ENCODE peak calls at places on chromosomes 16 and 17, in four cellular contexts. M is HL-60, C is GM12878, D is K562. Q is an unnamed sample.

GRCh38 chr17:57607553-57608120 is 137.5 kb downstream of the CCDC182 start:
- DNase-seq in C (no peak), D (no peak), M (no peak), Q (no peak)

GRCh38 chr17:72998343-72998742 is 94.1 kb downstream of the SLC39A11 start:
- DNase-seq in D (no peak), M (no peak), C (no peak), Q (no peak)

GRCh38 chr16:84548971-84549844 is 44.7 kb upstream of the MEAK7 start:
- DNase-seq in C (no peak), D (no peak), M (no peak), Q (no peak)

GRCh38 chr16:15605869-15606520 is 37.0 kb downstream of the MARF1 start:
- DNase-seq in C (no peak), D (no peak), M (no peak), Q (no peak)

GRCh38 chr17:1683489-1683888 is 1.2 kb downstream of the PRPF8 start:
- DNase-seq in D (no peak), M (no peak), C (no peak), Q (no peak)

GRCh38 chr17:6489016-6489550 is 44.8 kb downstream of the PIMREG start:
- DNase-seq in M (no peak), C (no peak), D (no peak), Q (no peak)

GRCh38 chr17:57549468-57549867 is 195.6 kb downstream of the CCDC182 start:
- DNase-seq in M (no peak), C (no peak), D (no peak), Q (no peak)

GRCh38 chr17:42281571-42282096 is 5.4 kb upstream of the STAT5B start:
- DNase-seq in M (no peak), D (no peak), C (no peak), Q (no peak)

GRCh38 chr17:68910256-68910705 is 44.9 kb downstream of the ABCA8 start:
- DNase-seq in D (no peak), M (no peak), C (no peak), Q (no peak)

GRCh38 chr16:16148755-16149154 is 74.5 kb downstream of the ABCC6 start:
- DNase-seq in D (no peak), M (no peak), C (no peak), Q (no peak)

GRCh38 chr17:63189082-63189481 is 223.0 kb downstream of the TANC2 start:
- DNase-seq in C (no peak), D (no peak), M (no peak), Q (no peak)

GRCh38 chr17:11598274-11599221 is at the start of gene DNAH9:
- DNase-seq in M (no peak), C (no peak), D (peak; percentile 89), Q (peak; percentile 5)

GRCh38 chr16:73047536-73048291 is at the start of gene ZFHX3:
- DNase-seq in M (peak; percentile 55), C (no peak), D (no peak), Q (peak; percentile 56)

GRCh38 chr17:8003594-8004181 is 1.3 kb downstream of the GUCY2D start:
- DNase-seq in C (no peak), D (no peak), M (no peak), Q (no peak)

GRCh38 chr16:2009302-2009711 is 314 bp downstream of the ZNF598 start:
- DNase-seq in C (no peak), M (no peak), D (peak; percentile 75), Q (no peak)

GRCh38 chr17:16504974-16505373 is 13.0 kb upstream of the LRRC75A start:
- DNase-seq in C (no peak), M (no peak), D (no peak), Q (no peak)

GRCh38 chr17:16507918-16508533 is 16.0 kb upstream of the LRRC75A start:
- DNase-seq in C (no peak), D (no peak), M (no peak), Q (no peak)

GRCh38 chr17:16511515-16511914 is 19.5 kb upstream of the LRRC75A start:
- DNase-seq in M (no peak), C (no peak), D (no peak), Q (no peak)

GRCh38 chr17:16512011-16512410 is 20.0 kb upstream of the LRRC75A start:
- DNase-seq in D (no peak), M (no peak), C (no peak), Q (no peak)

GRCh38 chr17:16506188-16506587 is 14.2 kb upstream of the LRRC75A start:
- DNase-seq in C (no peak), D (no peak), M (no peak), Q (no peak)
- TF ChIP-seq POLR2AphosphoS5 in C (no peak), D (no peak), M (no peak), Q (no peak)

DNA sequence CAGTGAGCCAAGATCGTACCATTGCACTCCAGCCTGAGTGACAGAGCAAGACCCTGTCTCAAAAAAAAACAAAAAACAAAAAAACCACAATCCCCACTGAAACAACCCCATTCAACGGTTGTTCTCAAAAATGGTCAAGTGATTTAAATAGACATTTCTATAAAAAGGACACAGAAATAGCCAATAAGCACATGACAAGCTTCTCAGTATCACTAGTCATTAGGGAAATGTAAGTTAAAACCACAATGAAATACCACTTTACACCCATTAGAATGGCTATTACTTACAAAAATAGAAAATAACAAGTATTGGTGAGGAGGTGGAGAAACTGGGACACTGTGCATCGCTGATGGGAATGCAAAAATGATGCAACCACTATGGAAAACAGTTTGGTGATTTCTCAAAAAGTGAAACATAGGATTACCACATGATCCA is 26.6 kb upstream of the MYLK3 start:
- DNase-seq in M (no peak), D (no peak), C (peak; percentile 60), Q (no peak)
- TF ChIP-seq SPI1 in M (no peak), D (no peak), C (no peak), Q (no peak)

GRCh38 chr17:44326867-44327444 is 2.3 kb upstream of the SLC25A39 start:
- DNase-seq in D (peak; percentile 90), C (peak; percentile 79), M (peak; percentile 91), Q (peak; percentile 91)
- TF ChIP-seq POLR2AphosphoS5 in D (no peak), C (peak; percentile 32), M (no peak), Q (no peak)

DNA sequence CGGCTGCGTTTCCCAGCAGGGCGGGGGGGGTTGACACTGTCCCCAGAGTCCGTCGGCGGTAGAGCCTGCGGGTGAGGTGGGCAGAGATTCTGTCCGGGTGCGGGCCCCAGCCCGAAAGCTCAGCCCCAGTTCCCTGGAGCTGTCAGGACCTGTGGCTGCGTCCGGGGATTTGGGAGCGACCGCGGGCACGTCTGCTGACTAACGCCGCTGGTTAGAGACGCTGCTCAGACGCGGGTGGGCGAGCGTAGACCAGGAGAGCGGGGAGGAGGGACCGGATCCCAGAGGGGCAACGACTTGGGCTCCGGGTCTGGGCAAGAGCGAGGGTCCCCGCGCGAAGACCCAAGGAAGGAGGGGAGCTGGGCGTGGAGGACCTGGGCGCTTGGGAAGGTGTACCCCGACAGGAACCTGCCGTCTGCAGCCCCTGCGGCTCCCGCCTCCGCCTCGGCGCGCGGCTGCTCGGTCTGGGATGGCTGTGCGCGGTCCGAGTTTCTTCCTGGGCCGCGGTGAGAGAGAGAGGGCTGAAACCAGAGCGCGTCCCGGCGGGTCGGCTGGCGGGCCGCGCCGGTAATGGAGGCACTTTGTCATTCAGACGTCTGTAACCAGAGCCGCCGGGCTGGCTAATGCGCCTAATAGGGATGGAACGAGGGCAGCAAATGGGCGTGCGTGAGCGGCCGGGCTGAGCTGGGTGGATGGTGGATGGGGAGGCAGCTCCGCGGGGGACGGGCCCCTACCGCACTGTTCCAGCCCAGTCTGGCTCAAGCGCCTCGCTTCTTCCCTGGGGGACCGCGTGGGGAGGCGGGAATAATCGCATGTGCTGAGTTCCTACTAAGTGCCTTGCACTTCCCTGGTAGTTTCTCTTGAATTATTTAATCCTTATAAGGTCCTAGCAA is 2.3 kb downstream of the NGFR start:
- DNase-seq in M (no peak), D (no peak), C (no peak), Q (no peak)
- TF ChIP-seq SPI1 in M (no peak), D (no peak), C (no peak), Q (no peak)

DNA sequence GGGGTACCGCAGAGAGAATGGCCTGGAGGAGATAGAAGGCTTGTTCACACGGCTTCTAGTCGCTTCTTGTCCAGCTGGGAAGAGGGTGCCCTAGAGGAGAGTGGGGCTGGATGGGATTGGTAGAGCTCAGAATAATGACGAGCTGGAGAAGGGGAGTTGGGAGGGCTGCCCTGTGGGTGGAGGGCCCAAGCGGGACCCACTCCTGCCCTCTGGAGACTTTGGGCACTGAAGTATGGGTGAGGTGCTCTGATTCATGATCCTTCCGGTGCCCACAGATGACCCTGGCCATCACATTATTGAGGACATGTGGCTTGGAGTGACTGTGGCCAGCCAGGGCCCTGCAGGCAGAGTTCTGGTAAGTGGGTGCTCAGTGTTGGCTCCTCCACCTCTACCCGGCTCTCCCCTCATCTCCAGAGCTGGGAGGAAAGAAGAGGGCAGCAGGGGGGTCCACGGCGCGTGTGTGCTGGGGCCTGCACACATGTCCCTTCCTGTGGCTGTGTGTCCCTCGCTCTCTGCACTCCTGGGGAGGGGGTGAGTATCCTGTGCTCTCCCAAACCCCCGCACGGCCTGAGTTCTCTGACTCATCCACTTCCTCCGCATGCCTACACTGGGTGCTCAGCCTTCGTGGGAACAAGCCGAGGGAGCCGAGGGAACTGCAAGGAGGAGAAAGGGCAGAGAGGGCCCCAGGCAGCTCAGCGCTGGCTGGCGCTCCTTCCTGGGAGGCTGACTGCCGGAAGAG is 8.5 kb downstream of the ITGA3 start:
- DNase-seq in D (peak; percentile 21), C (no peak), M (no peak), Q (no peak)
- TF ChIP-seq POLR2AphosphoS5 in D (no peak), C (no peak), M (no peak), Q (no peak)

DNA sequence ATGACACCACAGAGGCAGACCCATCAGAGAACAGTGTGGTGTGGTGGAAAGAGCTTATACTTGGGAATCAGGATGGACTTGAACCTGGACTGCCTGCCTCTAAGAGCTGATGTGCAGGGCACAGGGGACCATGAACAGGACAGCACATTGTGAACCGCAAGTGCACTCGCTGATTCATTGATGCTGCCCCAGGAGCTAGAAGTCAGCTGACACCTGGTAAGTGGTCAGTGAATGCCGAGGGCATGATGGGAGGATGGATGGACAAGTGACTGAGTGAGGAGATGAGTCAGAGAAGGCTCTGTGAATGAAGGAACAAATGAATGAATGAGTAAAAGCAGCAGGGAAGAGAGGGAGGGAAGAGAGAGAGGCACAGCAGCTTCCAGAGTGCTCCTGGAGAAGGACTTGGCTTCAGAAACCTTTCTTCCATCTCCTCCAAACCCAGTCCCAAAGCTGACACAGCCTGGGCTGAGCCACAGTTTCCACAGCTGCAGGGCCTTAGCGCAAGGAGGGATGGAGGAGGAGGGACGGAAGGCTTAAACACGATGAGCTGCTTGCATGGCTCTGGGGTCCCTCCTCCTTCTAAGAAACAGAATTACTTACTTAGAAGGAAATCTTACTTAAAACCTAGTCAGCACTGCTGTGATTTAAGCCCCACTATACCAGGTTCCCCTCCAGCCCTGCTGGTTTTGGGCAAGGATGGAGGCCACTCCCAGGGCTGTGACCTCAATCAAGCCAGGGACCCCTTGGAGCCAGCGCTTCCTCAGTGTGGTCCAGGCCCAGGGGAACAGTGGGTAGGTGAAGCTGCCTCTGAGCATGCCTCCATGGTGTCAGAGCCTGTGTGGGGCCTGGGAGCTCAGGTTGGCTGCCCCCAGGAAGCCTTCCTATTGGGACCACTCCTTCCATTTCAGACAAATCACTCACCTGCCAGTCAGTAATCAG is 184.6 kb downstream of the TMEM132E start:
- DNase-seq in C (no peak), D (no peak), M (no peak), Q (no peak)
- TF ChIP-seq SPI1 in C (no peak), D (no peak), M (no peak), Q (no peak)

GRCh38 chr16:89300311-89300975 is 82.9 kb downstream of the ZNF778 start:
- DNase-seq in D (no peak), M (no peak), C (no peak), Q (no peak)
- TF ChIP-seq POLR2AphosphoS5 in D (no peak), M (no peak), C (no peak), Q (no peak)

Q was measured in GM12891.